ENCODE peak calls at places on chromosome 22, in nine cellular contexts. U is RCC 7860, P is left ventricle myocardium superior, E is astrocyte of the spinal cord, K is GM12865, F is cardiac fibroblast, H is activated T-cell treated with anti-CD3 and anti-CD28 coated beads for 48 hours, J is caudate nucleus, N is amygdala. A is an unnamed sample.

GRCh38 chr22:33477131-33478111 is 419.2 kb upstream of the SYN3 start:
- DNase-seq in U (no peak), E (no peak), J (no peak), P (no peak), H (no peak), N (no peak), F (no peak), K (peak; percentile 33), A (no peak)

GRCh38 chr22:31446208-31446607 is 43.4 kb downstream of the EIF4ENIF1 start:
- DNase-seq in E (no peak), H (no peak), P (no peak), N (no peak), K (peak; percentile 55), F (no peak), U (no peak), J (no peak), A (no peak)

GRCh38 chr22:32339190-32340012 is 18.3 kb upstream of the RFPL3 start:
- DNase-seq in H (no peak), J (no peak), P (no peak), K (no peak), E (no peak), N (no peak), U (no peak), F (no peak), A (no peak)

GRCh38 chr22:20089977-20090729 is 10.1 kb downstream of the DGCR8 start:
- DNase-seq in N (no peak), U (no peak), E (no peak), H (no peak), F (no peak), K (no peak), P (peak; percentile 4), J (no peak), A (no peak)

GRCh38 chr22:37517826-37518450 is 1.3 kb downstream of the CARD10 start:
- DNase-seq in E (no peak), U (no peak), N (no peak), F (no peak), J (no peak), H (no peak), K (no peak), P (peak; percentile 22), A (no peak)

GRCh38 chr22:38490915-38491314 is 15.2 kb downstream of the DDX17 start:
- DNase-seq in J (no peak), E (peak; percentile 49), U (no peak), P (no peak), H (no peak), K (no peak), F (peak; percentile 62), N (peak; percentile 18), A (no peak)

GRCh38 chr22:49662681-49663080 is 165.0 kb downstream of the BRD1 start:
- DNase-seq in E (no peak), K (no peak), J (no peak), H (no peak), U (no peak), P (peak; percentile 5), N (no peak), F (no peak), A (no peak)

GRCh38 chr22:43867839-43868652 is 5.7 kb upstream of the SULT4A1 start:
- DNase-seq in J (no peak), P (peak; percentile 80), E (peak; percentile 66), U (peak; percentile 5), K (no peak), F (peak; percentile 57), H (no peak), N (no peak), A (no peak)

GRCh38 chr22:17748555-17749353 is 25.5 kb downstream of the BID start:
- DNase-seq in K (no peak), F (no peak), E (no peak), H (no peak), N (no peak), U (no peak), P (peak; percentile 59), J (no peak), A (no peak)